ENCODE peak calls at places on chromosomes 2 and 18, in eight cellular contexts. C, T, P, Q, L, A, M and F are unnamed samples.

GRCh38 chr2:203660465-203660864 is 46.0 kb upstream of the CD28 start:
- DNase-seq in P (no peak), T (no peak), C (no peak), A (no peak), M (no peak), Q (no peak), L (no peak), F (no peak)

GRCh38 chr2:11342561-11343343 is 1.7 kb downstream of the ROCK2 start:
- DNase-seq in P (peak; percentile 91), C (peak; percentile 70), L (no peak), M (no peak), Q (peak; percentile 72), T (peak; percentile 74), A (peak; percentile 67), F (peak; percentile 88)

GRCh38 chr18:74609535-74609934 is 11.9 kb downstream of the ZNF407 start:
- DNase-seq in C (peak; percentile 32), P (peak; percentile 88), T (peak; percentile 84), A (no peak), L (no peak), M (no peak), Q (peak; percentile 65), F (peak; percentile 38)

GRCh38 chr2:201709747-201710146 is 11.3 kb upstream of the MPP4 start:
- DNase-seq in L (no peak), T (peak; percentile 59), M (no peak), Q (peak; percentile 32), C (no peak), P (no peak), A (no peak), F (no peak)

GRCh38 chr2:84435331-84436081 is 23.6 kb downstream of the SUCLG1 start:
- DNase-seq in C (peak; percentile 45), T (peak; percentile 77), A (peak; percentile 31), M (no peak), P (peak; percentile 51), Q (peak; percentile 83), L (no peak), F (peak; percentile 57)

GRCh38 chr2:107747964-107748583 is 78.6 kb upstream of the RGPD4 start:
- DNase-seq in A (peak; percentile 73), P (no peak), C (no peak), M (no peak), L (no peak), Q (no peak), T (no peak), F (no peak)

GRCh38 chr2:105410554-105410953 is 11.7 kb upstream of the FHL2 start:
- DNase-seq in C (no peak), A (peak; percentile 78), L (no peak), T (no peak), M (no peak), Q (peak; percentile 99), P (peak; percentile 31), F (no peak)

GRCh38 chr2:63903003-63903402 is 61.3 kb downstream of the UGP2 start:
- DNase-seq in L (no peak), C (peak; percentile 2), T (peak; percentile 31), M (no peak), A (no peak), Q (peak; percentile 17), P (peak; percentile 26), F (peak; percentile 24)

GRCh38 chr2:188979119-188979729 is 5.1 kb downstream of the COL3A1 start:
- DNase-seq in T (peak; percentile 83), M (no peak), L (no peak), C (no peak), A (no peak), Q (no peak), P (no peak), F (no peak)

GRCh38 chr2:74373189-74373588 is 6.9 kb downstream of the DCTN1 start:
- DNase-seq in Q (no peak), L (no peak), P (peak; percentile 49), C (no peak), M (no peak), T (no peak), A (no peak), F (no peak)

GRCh38 chr2:134292514-134292913 is 38.6 kb downstream of the MGAT5 start:
- DNase-seq in P (no peak), T (no peak), A (no peak), L (no peak), Q (no peak), M (no peak), C (no peak), F (no peak)

GRCh38 chr18:47204908-47205522 is 28.9 kb upstream of the IER3IP1 start:
- DNase-seq in L (peak; percentile 20), Q (no peak), M (no peak), P (peak; percentile 65), T (peak; percentile 33), A (no peak), C (peak; percentile 47), F (peak; percentile 6)

GRCh38 chr18:47932603-47933002 is 2.1 kb upstream of the SMAD2 start:
- DNase-seq in T (no peak), A (no peak), Q (no peak), L (no peak), C (no peak), M (no peak), P (no peak), F (no peak)

GRCh38 chr18:9918016-9918680 is 4.3 kb downstream of the VAPA start:
- DNase-seq in P (peak; percentile 56), L (no peak), A (no peak), M (no peak), Q (peak; percentile 41), C (peak; percentile 16), T (peak; percentile 47), F (no peak)

GRCh38 chr2:194725169-194725568 is 931.9 kb upstream of the SLC39A10 start:
- DNase-seq in A (no peak), P (no peak), C (no peak), M (no peak), Q (no peak), T (no peak), L (no peak), F (no peak)

GRCh38 chr2:165640232-165640923 is 153.7 kb downstream of the GALNT3 start:
- DNase-seq in M (no peak), A (no peak), Q (no peak), C (no peak), T (no peak), L (no peak), P (no peak), F (no peak)

GRCh38 chr18:24470805-24471204 is 10.4 kb downstream of the HRH4 start:
- DNase-seq in P (no peak), M (no peak), T (no peak), L (no peak), C (no peak), Q (no peak), A (no peak), F (no peak)

GRCh38 chr2:108922141-108922915 is 66.7 kb downstream of the EDAR start:
- DNase-seq in L (no peak), C (peak; percentile 27), P (peak; percentile 76), M (peak; percentile 49), T (peak; percentile 35), A (peak; percentile 58), Q (peak; percentile 62), F (peak; percentile 70)

GRCh38 chr2:187876554-187876953 is 322.3 kb upstream of the TFPI start:
- DNase-seq in M (no peak), T (peak; percentile 14), C (no peak), Q (no peak), A (no peak), P (no peak), L (no peak), F (no peak)

GRCh38 chr2:231308631-231309414 is 86.7 kb upstream of the B3GNT7 start:
- DNase-seq in T (peak; percentile 66), Q (peak; percentile 75), M (no peak), C (peak; percentile 51), A (no peak), P (peak; percentile 81), L (no peak), F (no peak)

GRCh38 chr2:199100326-199101110 is 357.2 kb downstream of the SATB2 start:
- DNase-seq in A (no peak), C (no peak), P (peak; percentile 69), T (no peak), M (no peak), Q (peak; percentile 81), L (no peak), F (peak; percentile 66)

GRCh38 chr2:85796046-85796548 is 42.3 kb downstream of the ATOH8 start:
- DNase-seq in Q (no peak), P (no peak), L (no peak), C (no peak), A (no peak), M (no peak), T (peak; percentile 34), F (no peak)

GRCh38 chr2:54298511-54298910 is 42.5 kb upstream of the TSPYL6 start:
- DNase-seq in M (no peak), A (no peak), T (no peak), Q (no peak), C (no peak), L (no peak), P (no peak), F (no peak)

GRCh38 chr18:30432349-30432748 is 610.2 kb downstream of the DSC3 start:
- DNase-seq in Q (no peak), C (no peak), T (no peak), A (no peak), P (no peak), M (no peak), L (no peak), F (no peak)

GRCh38 chr2:238320648-238321281 is 447 bp downstream of the TRAF3IP1 start:
- DNase-seq in M (peak; percentile 90), L (peak; percentile 2), T (no peak), Q (no peak), P (peak; percentile 67), C (peak; percentile 49), A (peak; percentile 18), F (peak; percentile 42)

GRCh38 chr2:9988320-9988719 is 36.8 kb downstream of the GRHL1 start:
- DNase-seq in M (no peak), A (no peak), C (no peak), T (no peak), L (no peak), P (no peak), Q (no peak), F (no peak)

GRCh38 chr18:39862341-39862740 is 2092.7 kb upstream of the PIK3C3 start:
- DNase-seq in T (peak; percentile 44), M (no peak), A (peak; percentile 21), L (no peak), P (peak; percentile 38), C (no peak), Q (no peak), F (peak; percentile 19)

GRCh38 chr18:48634491-48634890 is 95.7 kb downstream of the CTIF start:
- DNase-seq in T (no peak), A (no peak), L (no peak), P (no peak), M (peak; percentile 51), C (no peak), Q (no peak), F (no peak)

GRCh38 chr18:56038258-56039030 is 450.5 kb upstream of the TCF4 start:
- DNase-seq in M (no peak), C (no peak), A (no peak), P (no peak), Q (no peak), T (no peak), L (no peak), F (no peak)

GRCh38 chr2:161965994-161966393 is 108.0 kb downstream of the DPP4 start:
- DNase-seq in T (peak; percentile 32), M (no peak), L (no peak), A (no peak), Q (peak; percentile 1), P (no peak), C (no peak), F (no peak)

GRCh38 chr2:11940121-11940743 is 193.8 kb downstream of the LPIN1 start:
- DNase-seq in C (no peak), A (no peak), P (no peak), T (no peak), M (no peak), L (no peak), Q (no peak), F (no peak)